ENCODE peak calls at places on chromosomes 12 and 14, in nine cellular contexts. Z is HL-60, N is stomach, U is breast epithelium, F is suprapubic skin, A is vagina, O is upper lobe of left lung, C is HCT116, Y is esophagus muscularis mucosa. Q is an unnamed sample.
A peak's percentile ranks its signal among the peaks of the same experiment; 100 is the strongest.

GRCh38 chr14:29028973-29029582 is 262.5 kb downstream of the FOXG1 start:
- DNase-seq in C (no peak), O (no peak), U (no peak), A (no peak), F (no peak), N (no peak), Z (no peak), Y (no peak), Q (no peak)

GRCh38 chr14:54889919-54890318 is 12.7 kb downstream of the GCH1 start:
- DNase-seq in F (no peak), A (no peak), Y (no peak), O (no peak), Z (no peak), N (no peak), C (no peak), U (no peak), Q (no peak)

GRCh38 chr12:90801776-90802175 is 153.2 kb downstream of the CCER1 start:
- DNase-seq in U (no peak), N (no peak), O (no peak), Y (no peak), Z (no peak), A (no peak), C (no peak), F (no peak), Q (no peak)

GRCh38 chr14:65070710-65071033 is 31.6 kb downstream of the MAX start:
- DNase-seq in F (no peak), O (no peak), A (no peak), C (no peak), N (peak; percentile 53), Z (no peak), Y (no peak), U (no peak), Q (no peak)

GRCh38 chr12:49121047-49121696 is 10.0 kb downstream of the TUBA1B start:
- DNase-seq in U (no peak), Y (no peak), N (peak; percentile 45), A (no peak), Z (no peak), O (peak; percentile 49), C (peak; percentile 69), F (no peak), Q (no peak)

GRCh38 chr12:24380122-24380521 is 430.7 kb upstream of the SOX5 start:
- DNase-seq in Y (no peak), O (no peak), C (no peak), A (no peak), U (no peak), F (no peak), N (no peak), Z (no peak), Q (no peak)

GRCh38 chr14:36910578-36910977 is 248.9 kb downstream of the PAX9 start:
- DNase-seq in A (no peak), C (no peak), N (no peak), Z (no peak), F (no peak), O (no peak), Y (no peak), U (no peak), Q (no peak)

GRCh38 chr14:55500219-55500701 is 59.8 kb upstream of the TBPL2 start:
- DNase-seq in F (no peak), O (no peak), A (no peak), Y (no peak), U (no peak), N (no peak), C (no peak), Z (no peak), Q (no peak)

GRCh38 chr14:70902186-70902585 is 5.1 kb upstream of the PCNX1 start:
- DNase-seq in Y (no peak), N (no peak), U (no peak), C (no peak), O (no peak), A (no peak), Z (no peak), F (no peak), Q (no peak)

GRCh38 chr14:23193432-23193831 is 10.0 kb upstream of the SLC7A8 start:
- DNase-seq in F (no peak), O (no peak), Y (no peak), Z (no peak), U (no peak), C (no peak), A (no peak), N (no peak), Q (no peak)

GRCh38 chr12:132227782-132228417 is 83.6 kb downstream of the NOC4L start:
- DNase-seq in Z (no peak), Y (no peak), A (no peak), N (no peak), U (no peak), O (no peak), F (no peak), C (no peak), Q (no peak)

GRCh38 chr14:96191355-96191754 is 13.3 kb upstream of the BDKRB2 start:
- DNase-seq in Y (no peak), N (no peak), A (no peak), C (no peak), U (no peak), F (no peak), Z (no peak), O (no peak), Q (no peak)

GRCh38 chr14:96194657-96195431 is 9.8 kb upstream of the BDKRB2 start:
- DNase-seq in N (no peak), O (peak; percentile 70), U (no peak), C (no peak), Y (no peak), F (no peak), A (no peak), Z (no peak), Q (no peak)

GRCh38 chr14:96194262-96194656 is 10.4 kb upstream of the BDKRB2 start:
- DNase-seq in Y (no peak), Z (no peak), A (no peak), U (no peak), N (no peak), C (no peak), F (no peak), O (no peak), Q (no peak)

GRCh38 chr14:96192049-96192448 is 12.6 kb upstream of the BDKRB2 start:
- DNase-seq in O (no peak), F (no peak), C (no peak), Y (no peak), A (no peak), N (no peak), Z (no peak), U (no peak), Q (no peak)

GRCh38 chr14:96192975-96193805 is 11.4 kb upstream of the BDKRB2 start:
- DNase-seq in A (no peak), O (no peak), Z (no peak), F (no peak), N (no peak), U (no peak), C (no peak), Y (no peak), Q (no peak)
- TF ChIP-seq POLR2AphosphoS5 in A (no peak), O (no peak), Z (no peak), F (no peak), N (no peak), U (no peak), C (no peak), Y (no peak), Q (no peak)

GRCh38 chr12:62919827-62920226 is 15.1 kb downstream of the PPM1H start:
- DNase-seq in N (peak; percentile 35), U (no peak), Z (no peak), C (no peak), Y (peak; percentile 34), O (no peak), A (no peak), F (no peak), Q (no peak)
- TF ChIP-seq POLR2AphosphoS5 in N (no peak), U (no peak), Z (no peak), C (no peak), Y (no peak), O (no peak), A (no peak), F (no peak), Q (no peak)

DNA sequence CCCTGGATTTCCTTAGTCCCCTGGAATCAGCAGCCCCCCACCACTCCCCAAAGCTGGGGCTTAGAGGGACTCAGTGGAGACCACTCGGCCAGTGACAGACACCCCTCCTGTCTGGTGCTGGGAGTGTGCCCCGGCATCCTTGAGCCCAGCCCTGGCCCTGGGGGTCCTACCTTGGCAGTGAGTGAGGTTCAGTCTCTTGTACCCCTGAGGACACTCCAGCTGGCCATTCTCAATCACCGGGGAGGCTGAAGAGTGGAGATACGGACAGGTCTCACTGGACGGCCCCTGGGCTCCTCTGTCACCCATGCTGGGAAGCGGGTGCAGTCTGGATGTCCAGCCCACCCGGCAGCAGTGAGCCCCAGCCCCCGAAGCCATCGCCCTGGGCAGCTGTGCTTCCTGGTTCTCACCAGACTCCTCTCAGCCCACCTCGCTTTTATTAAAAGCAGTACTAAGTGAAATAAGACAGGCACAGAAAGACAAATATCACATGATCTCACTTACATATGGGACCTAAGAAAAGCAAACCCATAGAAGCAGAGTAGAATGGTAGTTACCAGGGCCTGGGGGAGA is 42.3 kb downstream of the ISCA2 start:
- DNase-seq in A (no peak), F (no peak), O (no peak), Z (no peak), N (no peak), U (no peak), Y (no peak), C (no peak), Q (no peak)
- TF ChIP-seq POLR2AphosphoS5 in A (no peak), F (no peak), O (no peak), Z (no peak), N (no peak), U (no peak), Y (no peak), C (no peak), Q (no peak)

GRCh38 chr14:33792387-33793368 is 158.2 kb downstream of the EGLN3 start:
- DNase-seq in U (peak; percentile 81), C (peak; percentile 29), A (no peak), Z (peak; percentile 52), N (peak; percentile 85), F (peak; percentile 87), Y (peak; percentile 94), O (peak; percentile 62), Q (peak; percentile 52)

GRCh38 chr14:33793711-33794110 is 157.2 kb downstream of the EGLN3 start:
- DNase-seq in O (no peak), Z (no peak), Y (no peak), F (no peak), N (no peak), U (no peak), A (no peak), C (no peak), Q (no peak)

GRCh38 chr14:33794791-33795300 is 156.0 kb downstream of the EGLN3 start:
- DNase-seq in O (no peak), C (no peak), A (no peak), Y (no peak), F (no peak), N (no peak), Z (no peak), U (no peak), Q (no peak)

GRCh38 chr14:33799705-33800269 is 151.1 kb downstream of the EGLN3 start:
- DNase-seq in O (no peak), Y (no peak), U (no peak), Z (no peak), A (no peak), C (no peak), F (no peak), N (no peak), Q (no peak)

DNA sequence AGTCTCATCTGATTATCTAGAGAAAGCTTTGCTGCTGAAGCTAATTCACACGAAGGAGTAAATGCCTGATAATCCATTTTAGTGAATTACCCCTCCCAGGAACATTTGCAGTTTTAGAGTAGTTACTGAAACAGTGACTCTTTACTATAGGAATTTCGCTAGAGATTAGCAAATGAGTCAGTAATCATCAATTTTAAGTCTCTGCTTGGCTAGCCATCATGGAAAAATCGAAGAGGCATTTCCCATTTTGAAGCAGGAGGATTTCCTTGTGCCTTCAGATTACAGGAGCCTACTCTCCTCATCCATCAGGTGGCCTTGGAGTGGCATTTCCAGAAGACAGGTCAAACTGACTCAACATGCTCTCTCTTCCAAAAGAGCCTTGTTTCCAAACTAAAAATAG is 154.5 kb downstream of the EGLN3 start:
- DNase-seq in N (no peak), O (no peak), C (no peak), A (no peak), Y (no peak), Z (no peak), F (no peak), U (no peak), Q (no peak)
- TF ChIP-seq POLR2AphosphoS5 in N (no peak), O (no peak), C (no peak), A (no peak), Y (no peak), Z (no peak), F (no peak), U (no peak), Q (no peak)